ENCODE peak calls at places on chromosomes 16 and 17, in six cellular contexts. R is right cardiac atrium, Y is PC-9, L is breast epithelium, Z is Panc1, D is IMR-90. Q is an unnamed sample.

GRCh38 chr17:51948128-51948527 is 210.4 kb downstream of the CA10 start:
- DNase-seq in Y (no peak), D (no peak), L (no peak), Z (no peak), R (no peak), Q (no peak)

GRCh38 chr17:16872351-16872751 is 99.6 kb downstream of the TNFRSF13B start:
- DNase-seq in D (no peak), Y (no peak), R (no peak), L (no peak), Z (no peak), Q (no peak)

GRCh38 chr16:53378138-53378537 is 56.1 kb upstream of the RBL2 start:
- DNase-seq in Z (no peak), L (no peak), Y (no peak), R (no peak), D (no peak), Q (no peak)

GRCh38 chr16:20383106-20384029 is 21.2 kb downstream of the PDILT start:
- DNase-seq in L (peak; percentile 22), R (no peak), D (peak; percentile 54), Z (peak; percentile 62), Y (peak; percentile 44), Q (peak; percentile 66)

GRCh38 chr17:67629963-67630320 is 87.8 kb upstream of the NOL11 start:
- DNase-seq in Z (no peak), R (no peak), D (peak; percentile 75), L (no peak), Y (no peak), Q (no peak)

GRCh38 chr17:17724307-17724921 is 43.2 kb downstream of the RAI1 start:
- DNase-seq in L (no peak), Z (no peak), R (peak; percentile 86), Y (no peak), D (peak; percentile 54), Q (no peak)

GRCh38 chr16:12752159-12752558 is 51.5 kb downstream of the CPPED1 start:
- DNase-seq in L (no peak), D (no peak), R (no peak), Z (no peak), Y (no peak), Q (no peak)

GRCh38 chr16:4327782-4328579 is 12.1 kb downstream of the GLIS2 start:
- DNase-seq in R (peak; percentile 93), L (peak; percentile 76), Y (peak; percentile 6), D (peak; percentile 69), Z (no peak), Q (peak; percentile 89)

GRCh38 chr17:9821921-9822320 is at the start of gene GSG1L2:
- DNase-seq in L (no peak), Y (no peak), R (no peak), D (no peak), Z (no peak), Q (no peak)

GRCh38 chr16:1899641-1900451 is 18.4 kb downstream of the HS3ST6 start:
- DNase-seq in Z (no peak), L (no peak), R (peak; percentile 26), Y (no peak), D (no peak), Q (no peak)

GRCh38 chr16:27483083-27483437 is 66.7 kb downstream of the GTF3C1 start:
- DNase-seq in D (no peak), Y (no peak), L (no peak), R (no peak), Z (no peak), Q (no peak)

GRCh38 chr17:7651097-7651958 is 602 bp downstream of the ATP1B2 start:
- DNase-seq in Y (no peak), R (peak; percentile 78), D (no peak), L (no peak), Z (no peak), Q (no peak)
- H3K4me3 ChIP-seq in Y (no peak overlapping the region), R (peak overlapping the region; percentile 62), D (peak overlapping the region; percentile 30), L (peak overlapping the region; percentile 75), Z (peak overlapping the region; percentile 47), Q (peak overlapping the region; percentile 55)

GRCh38 chr16:85232369-85233142 is 120.3 kb upstream of the CIBAR2 start:
- DNase-seq in Y (no peak), Z (no peak), R (no peak), D (no peak), L (no peak), Q (no peak)
- H3K27ac ChIP-seq in Y (no peak overlapping the region), Z (no peak overlapping the region), R (peak overlapping the region; percentile 61), D (peak overlapping the region; percentile 31), L (no peak overlapping the region), Q (no peak overlapping the region)

DNA sequence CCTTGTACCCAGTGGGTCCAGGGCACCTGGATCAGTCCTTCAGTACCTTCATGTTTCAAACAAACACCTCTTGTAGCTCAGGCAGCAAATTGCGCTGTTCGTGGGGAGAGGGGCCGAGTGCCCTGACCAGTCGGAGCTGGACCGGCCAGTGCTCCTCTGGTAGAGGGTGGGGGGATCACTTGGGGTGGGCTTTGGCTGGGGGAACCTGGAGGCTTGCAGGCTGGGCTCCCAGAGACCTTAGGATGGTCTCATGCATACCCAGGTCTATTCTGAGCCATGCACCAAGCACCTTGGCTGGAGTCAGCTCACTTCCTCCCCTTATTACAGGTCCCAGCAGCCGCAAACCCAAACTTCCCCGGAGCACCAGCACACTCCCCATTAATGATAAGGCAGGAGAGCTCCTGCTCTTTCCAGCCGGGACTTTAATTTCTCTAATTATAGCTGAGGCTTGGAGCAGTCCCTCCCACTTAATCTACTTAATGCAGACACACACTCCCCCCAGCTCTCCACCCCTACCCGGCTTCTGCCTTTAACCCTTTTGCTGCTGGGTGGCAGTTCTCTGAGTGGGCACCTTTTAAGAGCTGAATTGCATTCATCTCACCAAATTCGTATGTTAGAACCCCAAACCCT is 26.3 kb upstream of the MGAT5B start:
- DNase-seq in D (no peak), Z (no peak), R (no peak), L (no peak), Y (no peak), Q (no peak)
- H3K4me3 ChIP-seq in D (no peak overlapping the region), Z (no peak overlapping the region), R (no peak overlapping the region), L (no peak overlapping the region), Y (no peak overlapping the region), Q (no peak overlapping the region)

DNA sequence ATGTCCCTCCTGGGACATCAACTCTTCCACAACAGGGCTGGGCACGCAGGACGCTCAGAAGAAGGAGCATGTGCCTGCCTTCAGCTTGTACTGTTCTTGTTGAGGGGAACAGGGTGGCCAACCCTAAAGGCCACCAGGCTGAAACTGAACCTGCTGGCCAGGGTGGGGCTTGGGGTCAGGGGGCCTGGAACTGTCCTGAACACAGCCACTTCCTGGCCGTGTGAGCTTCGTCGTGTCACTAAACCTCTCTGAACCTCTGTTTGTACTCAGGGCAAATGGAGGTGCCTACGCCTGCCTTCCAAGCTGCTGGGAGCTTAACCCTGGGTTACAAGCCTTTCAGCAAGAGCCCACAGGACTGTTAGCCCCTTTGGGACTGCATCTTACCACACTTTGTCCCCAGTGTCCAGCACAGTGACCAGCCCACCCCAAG is 6.7 kb downstream of the ARHGAP27 start:
- DNase-seq in Z (no peak), D (no peak), L (no peak), Y (no peak), R (no peak), Q (no peak)
- H3K27ac ChIP-seq in Z (peak overlapping the region; percentile 89), D (no peak overlapping the region), L (peak overlapping the region; percentile 85), Y (peak overlapping the region; percentile 27), R (no peak overlapping the region), Q (peak overlapping the region; percentile 92)

DNA sequence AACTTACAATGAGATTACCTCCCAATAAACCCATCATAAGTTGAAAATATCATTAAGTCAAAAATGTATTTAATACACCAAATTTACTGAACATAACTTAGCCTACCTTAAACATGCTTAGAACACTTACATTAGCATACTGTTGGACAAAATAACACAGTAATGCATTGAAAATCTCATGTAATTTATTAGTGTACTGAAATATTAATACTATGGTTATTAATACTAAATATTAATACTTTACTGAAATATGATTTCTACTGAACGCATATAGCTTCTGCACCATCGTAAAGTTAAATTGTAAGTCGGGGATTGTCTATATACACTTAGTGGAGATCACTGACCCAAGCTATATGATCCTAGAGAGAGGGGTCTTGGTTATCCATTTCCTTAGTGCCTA is 4.3 kb downstream of the USP32 start:
- DNase-seq in R (no peak), Y (no peak), Z (no peak), D (no peak), L (no peak), Q (no peak)
- H3K4me3 ChIP-seq in R (no peak overlapping the region), Y (no peak overlapping the region), Z (no peak overlapping the region), D (no peak overlapping the region), L (no peak overlapping the region), Q (no peak overlapping the region)

DNA sequence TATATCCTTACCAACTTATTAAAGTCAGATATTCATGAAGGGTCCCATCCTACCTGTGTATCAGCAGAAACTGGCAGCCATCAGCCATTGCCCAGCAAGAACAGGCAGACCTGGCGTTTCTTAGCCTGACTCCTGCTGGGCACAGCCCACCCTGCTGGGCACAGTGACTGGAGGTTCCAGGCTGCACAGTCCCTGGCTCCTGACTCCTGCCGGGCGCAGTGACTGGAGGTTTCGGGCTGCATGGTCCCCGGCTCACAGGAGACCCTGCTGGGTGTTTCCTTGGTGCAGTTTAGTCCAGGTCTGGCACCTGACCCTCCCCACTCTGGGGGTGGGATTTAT is 6.7 kb downstream of the TIMM22 start:
- DNase-seq in Y (no peak), D (no peak), L (no peak), R (peak; percentile 56), Z (no peak), Q (no peak)
- H3K27ac ChIP-seq in Y (no peak overlapping the region), D (peak overlapping the region; percentile 84), L (no peak overlapping the region), R (no peak overlapping the region), Z (no peak overlapping the region), Q (peak overlapping the region; percentile 88)